ENCODE peak calls at places on chromosomes 1 and 21, in nine cellular contexts. O is WTC11, C is SK-N-SH, M is HepG2, G is GM12878, A is A549, D is HCT116, U is H1, K is NB4. S is an unnamed sample.
A peak's percentile ranks its signal among the peaks of the same experiment; 100 is the strongest.

GRCh38 chr1:35558374-35559316 is 1.0 kb downstream of the NCDN start:
- DNase-seq in U (no peak), A (no peak), D (no peak), C (peak; percentile 82), O (peak; percentile 49), M (no peak), G (no peak), K (peak; percentile 55), S (no peak)

GRCh38 chr1:223770621-223771315 is 58.4 kb downstream of the CAPN2 start:
- DNase-seq in D (no peak), U (no peak), O (no peak), M (no peak), C (no peak), K (no peak), G (no peak), A (no peak), S (peak; percentile 46)

GRCh38 chr1:22118291-22118992 is 24.5 kb downstream of the WNT4 start:
- DNase-seq in G (no peak), M (no peak), U (no peak), D (no peak), C (no peak), A (no peak), K (no peak), O (no peak), S (no peak)

GRCh38 chr1:35845766-35846165 is 37.2 kb upstream of the AGO1 start:
- DNase-seq in K (no peak), O (no peak), M (no peak), D (no peak), G (no peak), A (no peak), C (peak; percentile 39), U (no peak), S (no peak)

GRCh38 chr1:167755568-167756145 is 33.9 kb downstream of the MPZL1 start:
- DNase-seq in U (no peak), C (no peak), G (no peak), A (no peak), O (no peak), D (no peak), M (no peak), K (no peak), S (no peak)

GRCh38 chr1:34884536-34884935 is 25.0 kb upstream of the SMIM12 start:
- DNase-seq in D (no peak), K (no peak), A (no peak), U (no peak), C (no peak), G (no peak), M (no peak), O (no peak), S (no peak)

GRCh38 chr1:147892731-147893214 is 9.8 kb upstream of the GJA8 start:
- DNase-seq in K (peak; percentile 47), U (no peak), M (peak; percentile 28), C (peak; percentile 49), A (peak; percentile 52), O (peak; percentile 31), D (peak; percentile 24), G (no peak), S (peak; percentile 59)

GRCh38 chr1:226094451-226094850 is 31.9 kb downstream of the H3-3A start:
- DNase-seq in M (no peak), C (no peak), U (no peak), K (no peak), O (no peak), G (no peak), D (no peak), A (no peak), S (no peak)

GRCh38 chr1:110134050-110134595 is 16.2 kb upstream of the SLC6A17 start:
- DNase-seq in K (no peak), G (no peak), O (no peak), U (no peak), M (no peak), D (no peak), A (no peak), C (no peak), S (peak; percentile 6)

GRCh38 chr1:171468120-171468790 is 17.1 kb upstream of the PRRC2C start:
- DNase-seq in A (peak; percentile 21), G (no peak), K (no peak), U (no peak), C (no peak), O (no peak), D (peak; percentile 37), M (no peak), S (peak; percentile 27)

GRCh38 chr1:192610114-192610958 is 25.6 kb upstream of the RGS13 start:
- DNase-seq in G (no peak), O (no peak), D (peak; percentile 15), M (no peak), U (no peak), C (peak; percentile 21), A (peak; percentile 29), K (peak; percentile 61), S (peak; percentile 43)

GRCh38 chr1:108817016-108817415 is 39.9 kb downstream of the AKNAD1 start:
- DNase-seq in M (peak; percentile 2), G (no peak), A (no peak), O (no peak), K (no peak), U (no peak), C (no peak), D (no peak), S (no peak)

GRCh38 chr1:212285685-212286436 is 651 bp downstream of the PPP2R5A start:
- DNase-seq in A (peak; percentile 41), C (peak; percentile 77), O (peak; percentile 61), M (no peak), D (peak; percentile 21), U (no peak), G (no peak), K (peak; percentile 78), S (peak; percentile 63)

GRCh38 chr1:150516616-150517015 is 1.1 kb downstream of the FALEC start:
- DNase-seq in O (no peak), M (peak; percentile 49), C (no peak), U (no peak), G (no peak), K (peak; percentile 55), D (no peak), A (no peak), S (peak; percentile 31)

GRCh38 chr1:180157576-180158057 is 2.9 kb downstream of the QSOX1 start:
- DNase-seq in O (no peak), U (no peak), G (no peak), A (no peak), M (peak; percentile 92), D (no peak), C (no peak), K (no peak), S (peak; percentile 56)

DNA sequence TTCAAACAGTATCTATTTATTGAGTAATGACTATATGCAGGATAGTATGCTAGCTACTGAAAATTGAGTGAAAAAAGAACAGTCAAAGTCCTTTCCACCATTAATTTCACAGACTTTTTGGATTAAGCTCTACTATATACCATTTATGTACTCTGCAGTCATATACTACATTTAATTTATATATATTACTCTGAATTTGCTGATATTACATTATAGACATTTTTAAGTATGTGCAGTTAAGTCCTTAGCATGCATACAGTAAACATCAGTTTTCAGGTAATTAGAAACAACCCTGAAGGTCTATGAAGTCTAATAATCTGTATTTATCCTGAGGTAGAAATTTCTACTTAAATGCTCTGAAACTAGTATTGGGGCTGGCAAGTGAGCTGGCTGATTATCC is 18.6 kb downstream of the TRMT1L start:
- DNase-seq in A (no peak), O (no peak), U (no peak), C (no peak), M (no peak), G (no peak), K (no peak), D (no peak), S (no peak)
- TF ChIP-seq MAX in A (no peak), O (no peak), U (no peak), C (no peak), M (no peak), G (no peak), K (no peak), D (no peak), S (no peak)

DNA sequence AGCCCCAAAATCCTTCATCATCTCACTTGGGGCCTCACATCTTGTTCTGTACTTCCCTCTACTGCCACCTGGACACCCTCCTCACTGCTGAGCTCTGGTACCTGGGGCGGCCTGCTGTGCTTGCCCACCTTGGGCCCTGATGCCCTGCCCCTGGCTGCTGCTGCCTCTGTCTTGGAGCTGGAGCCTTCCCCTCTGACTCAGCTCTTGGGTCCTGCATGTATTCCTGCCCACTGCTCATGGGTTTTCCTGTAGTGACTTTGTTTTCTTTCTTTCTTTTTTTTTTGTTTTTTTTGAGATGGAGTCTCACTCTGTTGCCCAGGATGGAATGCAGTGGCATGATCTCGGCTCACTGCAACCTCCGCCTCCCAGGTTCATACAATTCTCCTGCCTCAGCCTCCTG is 37.5 kb downstream of the TRAPPC10 start:
- DNase-seq in C (no peak), D (no peak), G (no peak), M (no peak), U (no peak), A (no peak), O (no peak), K (no peak), S (peak; percentile 57)
- TF ChIP-seq MAX in C (no peak), D (no peak), G (no peak), M (no peak), U (no peak), A (no peak), O (no peak), K (no peak), S (no peak)

DNA sequence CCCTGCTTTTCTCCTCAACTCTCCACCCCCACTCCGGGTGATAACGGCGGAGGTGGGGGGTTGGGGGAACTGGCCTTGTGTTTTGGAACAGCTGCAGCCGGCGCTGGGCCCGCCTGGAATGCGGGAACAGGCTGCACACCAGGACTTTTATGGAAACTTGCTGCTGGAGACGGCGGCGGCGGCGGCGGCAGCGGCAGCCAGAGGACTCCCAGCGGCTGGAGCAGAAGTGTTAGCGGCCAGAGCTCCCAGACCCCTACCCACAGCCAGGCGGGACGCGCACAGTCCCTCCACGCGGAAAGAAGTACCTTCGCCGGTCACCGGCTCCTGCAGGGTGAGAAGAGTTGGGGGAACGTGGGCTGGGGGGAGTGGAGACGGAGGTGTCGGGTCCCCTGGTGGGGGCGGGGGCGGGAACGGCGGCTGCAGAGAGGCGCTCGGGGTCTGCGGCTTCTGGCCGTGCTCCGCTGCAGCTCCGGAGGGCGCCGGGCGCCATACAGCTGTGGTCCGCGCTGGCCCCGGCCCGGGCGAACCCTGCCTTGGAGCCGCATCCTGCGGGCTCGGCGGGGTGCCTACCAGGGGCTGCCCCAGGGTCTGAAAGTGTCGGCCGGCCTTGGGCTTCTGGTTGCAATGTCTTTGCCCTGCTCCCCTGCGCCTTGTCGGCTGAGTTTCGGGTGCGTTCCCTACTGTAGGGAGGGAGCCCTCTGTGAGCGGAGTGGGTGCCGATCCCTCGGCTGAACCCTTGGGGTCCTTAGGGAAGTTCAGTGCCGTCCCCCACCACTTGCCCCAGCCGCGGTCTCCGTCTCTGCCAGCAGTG is at the start of gene NEXN:
- DNase-seq in C (peak; percentile 84), A (peak; percentile 13), U (peak; percentile 53), O (peak; percentile 79), M (peak; percentile 44), D (no peak), K (peak; percentile 54), G (no peak), S (peak; percentile 80)
- TF ChIP-seq MAX in C (no peak), A (no peak), U (no peak), O (no peak), M (peak; percentile 41), D (no peak), K (no peak), G (no peak), S (no peak)

DNA sequence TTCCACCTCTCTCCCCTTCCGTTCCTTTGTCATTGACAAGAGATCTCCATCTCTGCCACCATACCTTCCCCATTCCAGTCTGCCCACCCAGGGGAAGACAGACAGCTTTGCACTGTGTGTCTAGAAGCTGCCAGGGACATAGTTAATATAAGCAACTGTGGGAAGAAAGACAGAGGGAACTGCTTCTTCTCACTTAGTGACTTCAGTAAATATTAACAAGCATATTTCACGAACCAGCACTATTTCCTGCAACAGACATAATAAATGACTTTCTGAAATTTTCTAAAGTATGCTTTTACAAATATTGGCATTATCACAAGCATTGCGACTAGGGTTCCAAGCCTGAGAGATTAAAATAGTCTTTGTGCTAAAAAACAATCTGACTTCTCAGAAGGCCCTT is 43.2 kb upstream of the SLC6A9 start:
- DNase-seq in D (no peak), A (no peak), G (no peak), U (no peak), O (no peak), C (no peak), K (no peak), M (no peak), S (no peak)
- TF ChIP-seq MAX in D (no peak), A (no peak), G (no peak), U (no peak), O (no peak), C (no peak), K (no peak), M (no peak), S (no peak)

S was measured in endothelial cell of umbilical vein.